ENCODE peak calls at places on chromosome 3, in five cellular contexts. One of them, this sample, is unnamed.

GRCh38 chr3:123350971-123351370 is 97.9 kb downstream of the ADCY5 start:
- DNase-seq in glutamatergic neuron: no peak
- DNase-seq in osteoblast: peak; percentile 17
- DNase-seq in ascending aorta: no peak
- DNase-seq in keratinocyte: no peak
- DNase-seq in this sample: no peak

GRCh38 chr3:138435840-138436239 is 1.4 kb downstream of the ESYT3 start:
- DNase-seq in glutamatergic neuron: no peak
- DNase-seq in osteoblast: peak; percentile 80
- DNase-seq in keratinocyte: no peak
- DNase-seq in ascending aorta: no peak
- DNase-seq in this sample: no peak

GRCh38 chr3:14434105-14434504 is 31.7 kb downstream of the SLC6A6 start:
- DNase-seq in keratinocyte: no peak
- DNase-seq in glutamatergic neuron: no peak
- DNase-seq in osteoblast: peak; percentile 94
- DNase-seq in ascending aorta: no peak
- DNase-seq in this sample: no peak

GRCh38 chr3:34301313-34301712 is 502.9 kb downstream of the PDCD6IP start:
- DNase-seq in osteoblast: no peak
- DNase-seq in glutamatergic neuron: no peak
- DNase-seq in ascending aorta: no peak
- DNase-seq in keratinocyte: no peak
- DNase-seq in this sample: no peak

GRCh38 chr3:12990781-12991480 is 82.3 kb downstream of the IQSEC1 start:
- DNase-seq in keratinocyte: no peak
- DNase-seq in ascending aorta: no peak
- DNase-seq in glutamatergic neuron: no peak
- DNase-seq in osteoblast: peak; percentile 99
- DNase-seq in this sample: no peak

GRCh38 chr3:117495620-117496019 is 786.0 kb downstream of the TUSC7 start:
- DNase-seq in osteoblast: no peak
- DNase-seq in keratinocyte: no peak
- DNase-seq in glutamatergic neuron: no peak
- DNase-seq in ascending aorta: no peak
- DNase-seq in this sample: no peak

GRCh38 chr3:119681279-119681678 is 4.1 kb upstream of the COX17 start:
- DNase-seq in osteoblast: peak; percentile 72
- DNase-seq in glutamatergic neuron: no peak
- DNase-seq in keratinocyte: no peak
- DNase-seq in ascending aorta: no peak
- DNase-seq in this sample: no peak

GRCh38 chr3:187955076-187955952 is 198.6 kb upstream of the LPP start:
- DNase-seq in ascending aorta: no peak
- DNase-seq in osteoblast: peak; percentile 61
- DNase-seq in keratinocyte: no peak
- DNase-seq in glutamatergic neuron: no peak
- DNase-seq in this sample: no peak

GRCh38 chr3:97439373-97439772 is 325.2 kb upstream of the ARL6 start:
- DNase-seq in glutamatergic neuron: no peak
- DNase-seq in ascending aorta: no peak
- DNase-seq in osteoblast: no peak
- DNase-seq in keratinocyte: no peak
- DNase-seq in this sample: no peak

GRCh38 chr3:194808709-194809108 is 123.0 kb downstream of the FAM43A start:
- DNase-seq in ascending aorta: no peak
- DNase-seq in osteoblast: no peak
- DNase-seq in glutamatergic neuron: no peak
- DNase-seq in keratinocyte: peak; percentile 75
- DNase-seq in this sample: no peak

GRCh38 chr3:144350125-144350524 is 378.5 kb downstream of the DIPK2A start:
- DNase-seq in ascending aorta: no peak
- DNase-seq in osteoblast: no peak
- DNase-seq in glutamatergic neuron: no peak
- DNase-seq in keratinocyte: no peak
- DNase-seq in this sample: no peak

GRCh38 chr3:30747771-30748281 is 141.4 kb downstream of the TGFBR2 start:
- DNase-seq in ascending aorta: no peak
- DNase-seq in keratinocyte: peak; percentile 38
- DNase-seq in osteoblast: peak; percentile 45
- DNase-seq in glutamatergic neuron: no peak
- DNase-seq in this sample: no peak

GRCh38 chr3:195550723-195551122 is 7.6 kb upstream of the PPP1R2 start:
- DNase-seq in osteoblast: no peak
- DNase-seq in glutamatergic neuron: no peak
- DNase-seq in keratinocyte: no peak
- DNase-seq in ascending aorta: no peak
- DNase-seq in this sample: no peak

GRCh38 chr3:182258538-182259177 is 534.6 kb upstream of the ATP11B start:
- DNase-seq in glutamatergic neuron: no peak
- DNase-seq in ascending aorta: no peak
- DNase-seq in keratinocyte: no peak
- DNase-seq in osteoblast: no peak
- DNase-seq in this sample: no peak

GRCh38 chr3:64687781-64688515 is at the start of gene ADAMTS9:
- DNase-seq in keratinocyte: no peak
- DNase-seq in ascending aorta: peak; percentile 44
- DNase-seq in osteoblast: peak; percentile 84
- DNase-seq in glutamatergic neuron: peak; percentile 77
- DNase-seq in this sample: peak; percentile 65

GRCh38 chr3:181610973-181611265 is 100.8 kb upstream of the SOX2 start:
- DNase-seq in glutamatergic neuron: no peak
- DNase-seq in ascending aorta: no peak
- DNase-seq in osteoblast: no peak
- DNase-seq in keratinocyte: no peak
- DNase-seq in this sample: no peak

GRCh38 chr3:134462236-134463059 is 23.3 kb downstream of the ANAPC13 start:
- DNase-seq in keratinocyte: no peak
- DNase-seq in osteoblast: no peak
- DNase-seq in ascending aorta: no peak
- DNase-seq in glutamatergic neuron: no peak
- DNase-seq in this sample: no peak

GRCh38 chr3:65851827-65852226 is 186.9 kb downstream of the MAGI1 start:
- DNase-seq in osteoblast: peak; percentile 92
- DNase-seq in ascending aorta: no peak
- DNase-seq in glutamatergic neuron: no peak
- DNase-seq in keratinocyte: peak; percentile 33
- DNase-seq in this sample: no peak

GRCh38 chr3:84547971-84548970 is 410.5 kb upstream of the CADM2 start:
- DNase-seq in keratinocyte: no peak
- DNase-seq in glutamatergic neuron: peak; percentile 27
- DNase-seq in osteoblast: no peak
- DNase-seq in ascending aorta: no peak
- DNase-seq in this sample: peak; percentile 8
- TF ChIP-seq CTCF in keratinocyte: peak; percentile 46
- TF ChIP-seq CTCF in glutamatergic neuron: peak; percentile 60
- TF ChIP-seq CTCF in osteoblast: peak; percentile 35
- TF ChIP-seq CTCF in ascending aorta: peak; percentile 41
- TF ChIP-seq CTCF in this sample: peak; percentile 70

GRCh38 chr3:126832933-126833332 is 128.9 kb downstream of the CHCHD6 start:
- DNase-seq in ascending aorta: no peak
- DNase-seq in glutamatergic neuron: no peak
- DNase-seq in osteoblast: no peak
- DNase-seq in keratinocyte: no peak
- DNase-seq in this sample: no peak

GRCh38 chr3:126835472-126836219 is 131.6 kb downstream of the CHCHD6 start:
- DNase-seq in osteoblast: peak; percentile 90
- DNase-seq in glutamatergic neuron: no peak
- DNase-seq in ascending aorta: no peak
- DNase-seq in keratinocyte: no peak
- DNase-seq in this sample: no peak

GRCh38 chr3:126834596-126835471 is 130.8 kb downstream of the CHCHD6 start:
- DNase-seq in ascending aorta: no peak
- DNase-seq in osteoblast: no peak
- DNase-seq in keratinocyte: no peak
- DNase-seq in glutamatergic neuron: no peak
- DNase-seq in this sample: no peak

GRCh38 chr3:126837773-126838172 is 133.7 kb downstream of the CHCHD6 start:
- DNase-seq in ascending aorta: no peak
- DNase-seq in keratinocyte: no peak
- DNase-seq in glutamatergic neuron: no peak
- DNase-seq in osteoblast: no peak
- DNase-seq in this sample: no peak

DNA sequence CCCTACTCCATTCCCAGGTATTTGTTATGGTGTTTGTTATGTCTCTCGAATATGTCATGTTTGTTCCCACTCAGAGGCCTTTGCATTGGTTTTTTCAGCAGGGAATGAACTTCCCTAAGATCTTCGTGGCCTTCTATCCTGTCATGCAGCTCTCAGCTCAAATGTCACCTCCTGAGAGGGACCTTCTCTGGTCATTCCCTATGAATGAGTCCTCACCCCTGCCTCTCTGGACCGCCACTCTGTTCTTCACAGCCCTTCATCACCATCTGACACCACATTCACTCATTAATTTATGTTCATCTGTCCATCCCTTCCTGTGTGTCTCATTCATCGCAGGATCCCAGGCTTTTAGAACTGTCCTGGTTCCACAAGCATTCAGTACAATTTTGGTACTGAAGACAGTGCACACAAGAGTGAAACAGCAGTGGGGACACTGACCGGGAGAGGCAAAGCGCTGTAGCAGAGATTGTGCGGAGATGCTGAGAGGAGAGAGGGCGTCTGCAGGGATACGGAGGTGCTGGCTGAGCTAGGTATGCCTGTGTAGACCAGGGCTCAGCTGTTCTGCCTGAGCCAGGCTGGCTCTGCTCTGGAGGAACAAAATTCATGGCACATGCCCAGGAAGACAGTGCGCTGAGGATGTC is 132.3 kb downstream of the CHCHD6 start:
- DNase-seq in keratinocyte: no peak
- DNase-seq in osteoblast: no peak
- DNase-seq in glutamatergic neuron: no peak
- DNase-seq in ascending aorta: no peak
- DNase-seq in this sample: no peak
- TF ChIP-seq CTCF in keratinocyte: no peak
- TF ChIP-seq CTCF in osteoblast: peak; percentile 3
- TF ChIP-seq CTCF in glutamatergic neuron: no peak
- TF ChIP-seq CTCF in ascending aorta: no peak
- TF ChIP-seq CTCF in this sample: no peak

GRCh38 chr3:149129326-149130123 is at the start of gene HPS3:
- DNase-seq in ascending aorta: peak; percentile 76
- DNase-seq in keratinocyte: peak; percentile 9
- DNase-seq in glutamatergic neuron: peak; percentile 93
- DNase-seq in osteoblast: peak; percentile 97
- DNase-seq in this sample: peak; percentile 77
- TF ChIP-seq CTCF in ascending aorta: peak; percentile 22
- TF ChIP-seq CTCF in keratinocyte: no peak
- TF ChIP-seq CTCF in glutamatergic neuron: no peak
- TF ChIP-seq CTCF in osteoblast: no peak
- TF ChIP-seq CTCF in this sample: no peak

GRCh38 chr3:160691151-160691550 is 14.2 kb downstream of the ARL14 start:
- DNase-seq in ascending aorta: no peak
- DNase-seq in glutamatergic neuron: no peak
- DNase-seq in osteoblast: no peak
- DNase-seq in keratinocyte: no peak
- DNase-seq in this sample: no peak

GRCh38 chr3:160684368-160684740 is 7.4 kb downstream of the ARL14 start:
- DNase-seq in osteoblast: no peak
- DNase-seq in glutamatergic neuron: no peak
- DNase-seq in ascending aorta: no peak
- DNase-seq in keratinocyte: no peak
- DNase-seq in this sample: no peak

GRCh38 chr3:160686955-160687535 is 10.1 kb downstream of the ARL14 start:
- DNase-seq in glutamatergic neuron: no peak
- DNase-seq in ascending aorta: no peak
- DNase-seq in keratinocyte: no peak
- DNase-seq in osteoblast: peak; percentile 64
- DNase-seq in this sample: no peak

GRCh38 chr3:160685144-160685766 is 8.3 kb downstream of the ARL14 start:
- DNase-seq in keratinocyte: no peak
- DNase-seq in glutamatergic neuron: no peak
- DNase-seq in ascending aorta: no peak
- DNase-seq in osteoblast: no peak
- DNase-seq in this sample: no peak
- TF ChIP-seq CTCF in keratinocyte: peak; percentile 32
- TF ChIP-seq CTCF in glutamatergic neuron: peak; percentile 61
- TF ChIP-seq CTCF in ascending aorta: no peak
- TF ChIP-seq CTCF in osteoblast: peak; percentile 31
- TF ChIP-seq CTCF in this sample: peak; percentile 58

GRCh38 chr3:168511428-168512014 is 415.8 kb upstream of the GOLIM4 start:
- DNase-seq in osteoblast: no peak
- DNase-seq in glutamatergic neuron: no peak
- DNase-seq in keratinocyte: no peak
- DNase-seq in ascending aorta: no peak
- DNase-seq in this sample: no peak
- TF ChIP-seq CTCF in osteoblast: peak; percentile 55
- TF ChIP-seq CTCF in glutamatergic neuron: peak; percentile 62
- TF ChIP-seq CTCF in keratinocyte: peak; percentile 56
- TF ChIP-seq CTCF in ascending aorta: peak; percentile 20
- TF ChIP-seq CTCF in this sample: peak; percentile 76